ENCODE peak calls at places on chromosomes 3 and 15, in seven cellular contexts. J is amniotic stem cell; V is KG1; F is effector memory CD8-positive, alpha-beta T cell; R is osteocyte; G is heart left ventricle; N is A549. E is an unnamed sample.

GRCh38 chr3:37862219-37862711 is 585 bp downstream of the CTDSPL start:
- DNase-seq in J (peak), R (no peak), F (no peak), G (peak), V (no peak), N (peak), E (no peak)

GRCh38 chr3:60147249-60147648 is 1097.4 kb upstream of the CFAP20DC start:
- DNase-seq in R (no peak), J (no peak), F (no peak), V (no peak), G (no peak), N (no peak), E (no peak)

GRCh38 chr3:106428565-106428994 is 559.8 kb upstream of the CBLB start:
- DNase-seq in J (peak), V (no peak), R (no peak), F (no peak), N (peak), G (peak), E (no peak)

GRCh38 chr3:188546835-188547670 is 393.1 kb downstream of the LPP start:
- DNase-seq in G (no peak), F (no peak), J (peak), R (no peak), N (peak), V (no peak), E (no peak)

GRCh38 chr15:46956456-46956855 is 760.8 kb upstream of the SEMA6D start:
- DNase-seq in G (peak), F (no peak), J (no peak), V (no peak), N (no peak), R (no peak), E (peak)

GRCh38 chr3:28575748-28576589 is 227.3 kb upstream of the AZI2 start:
- DNase-seq in J (no peak), N (no peak), G (peak), F (no peak), V (no peak), R (no peak), E (no peak)

GRCh38 chr15:64105113-64105704 is 9.4 kb downstream of the SNX1 start:
- DNase-seq in F (no peak), R (no peak), G (no peak), J (no peak), V (no peak), N (no peak), E (no peak)

GRCh38 chr15:74180689-74181602 is 7.4 kb downstream of the ISLR start:
- DNase-seq in F (no peak), R (no peak), V (no peak), G (no peak), N (no peak), J (no peak), E (no peak)

GRCh38 chr3:81816473-81817260 is 55.2 kb upstream of the GBE1 start:
- DNase-seq in G (no peak), N (no peak), F (no peak), R (no peak), V (no peak), J (no peak), E (no peak)

GRCh38 chr3:116939550-116939949 is 230.0 kb downstream of the TUSC7 start:
- DNase-seq in F (no peak), R (no peak), V (no peak), J (no peak), N (no peak), G (no peak), E (no peak)